ENCODE peak calls at places on chromosomes 2 and 18, in nine cellular contexts. I, J, B, T, O, V, X, K and R are unnamed samples.

GRCh38 chr2:212732860-212733259 is 194.3 kb upstream of the ERBB4 start:
- DNase-seq in J (no peak), I (no peak), T (no peak), X (no peak), V (no peak), K (no peak), B (no peak), O (no peak), R (no peak)

GRCh38 chr2:38178556-38179419 is 102.8 kb upstream of the CYP1B1 start:
- DNase-seq in V (peak), T (no peak), K (no peak), J (no peak), X (no peak), O (no peak), I (peak), B (no peak), R (no peak)

GRCh38 chr2:39216495-39217191 is 27.1 kb downstream of the CDKL4 start:
- DNase-seq in J (no peak), X (no peak), T (peak), O (no peak), V (no peak), K (no peak), B (peak), I (no peak), R (no peak)

GRCh38 chr2:28424799-28425492 is 32.3 kb downstream of the FOSL2 start:
- DNase-seq in B (no peak), J (no peak), O (no peak), T (no peak), V (no peak), I (no peak), K (no peak), X (no peak), R (no peak)

GRCh38 chr2:235511187-235511661 is 17.4 kb downstream of the AGAP1 start:
- DNase-seq in V (peak), J (peak), K (no peak), O (no peak), X (no peak), I (no peak), T (no peak), B (no peak), R (no peak)

GRCh38 chr2:33291278-33292013 is 185.0 kb upstream of the RASGRP3 start:
- DNase-seq in V (peak), I (no peak), O (no peak), T (no peak), X (no peak), J (peak), K (no peak), B (no peak), R (no peak)

GRCh38 chr2:26556309-26557243 is 78.7 kb upstream of the OTOF start:
- DNase-seq in V (no peak), O (no peak), J (no peak), X (no peak), B (no peak), I (no peak), K (no peak), T (no peak), R (no peak)

GRCh38 chr2:45825001-45825651 is 173.7 kb downstream of the PRKCE start:
- DNase-seq in I (no peak), B (no peak), V (no peak), J (no peak), O (no peak), K (no peak), X (no peak), T (no peak), R (no peak)

GRCh38 chr18:46377557-46377956 is 273.4 kb downstream of the HAUS1 start:
- DNase-seq in O (no peak), J (no peak), X (no peak), V (no peak), K (no peak), I (no peak), T (no peak), B (no peak), R (no peak)

GRCh38 chr2:101801496-101801895 is 104.0 kb downstream of the MAP4K4 start:
- DNase-seq in T (no peak), O (no peak), J (no peak), B (no peak), V (no peak), I (no peak), K (no peak), X (no peak), R (no peak)

GRCh38 chr2:126781206-126781605 is 117.5 kb upstream of the TEX51 start:
- DNase-seq in B (no peak), K (no peak), J (no peak), X (no peak), I (no peak), V (no peak), T (no peak), O (no peak), R (no peak)

GRCh38 chr2:147456729-147457128 is 388.1 kb upstream of the ACVR2A start:
- DNase-seq in I (no peak), V (no peak), T (no peak), K (no peak), X (no peak), O (no peak), B (no peak), J (no peak), R (no peak)

GRCh38 chr2:109226128-109226527 is 97.1 kb downstream of the SH3RF3 start:
- DNase-seq in K (no peak), V (no peak), B (no peak), O (no peak), I (no peak), J (no peak), T (no peak), X (no peak), R (no peak)

GRCh38 chr2:136207030-136207623 is 89.2 kb upstream of the CXCR4 start:
- DNase-seq in T (no peak), X (no peak), I (peak), K (no peak), V (no peak), B (no peak), J (no peak), O (no peak), R (no peak)

GRCh38 chr2:238097988-238098853 is 1.9 kb upstream of the ESPNL start:
- DNase-seq in J (peak), O (peak), X (peak), T (no peak), B (no peak), K (no peak), V (peak), I (peak), R (no peak)

GRCh38 chr2:237414056-237414661 is at the start of gene COL6A3:
- DNase-seq in X (peak), K (no peak), T (no peak), B (no peak), V (peak), J (peak), I (no peak), O (no peak), R (no peak)

GRCh38 chr2:44715671-44716077 is 225.8 kb upstream of the SIX3 start:
- DNase-seq in X (no peak), V (peak), I (no peak), J (no peak), O (peak), T (no peak), B (no peak), K (peak), R (no peak)